ENCODE peak calls at places on chromosome 2, in four cellular contexts. I, M, W and T are unnamed samples.

GRCh38 chr2:196487426-196487825 is 152.1 kb upstream of the CCDC150 start:
- DNase-seq in I (no peak), M (no peak), W (no peak), T (no peak)

GRCh38 chr2:60554649-60555065 is 1.2 kb upstream of the BCL11A start:
- DNase-seq in I (no peak), M (peak), W (peak), T (no peak)

GRCh38 chr2:96143848-96144480 is 1.3 kb downstream of the DUSP2 start:
- DNase-seq in I (no peak), M (peak), W (peak), T (peak)

GRCh38 chr2:7378642-7379041 is 461.4 kb downstream of the RNF144A start:
- DNase-seq in I (no peak), M (no peak), W (no peak), T (no peak)

GRCh38 chr2:193332938-193333337 is 1138.2 kb upstream of the TMEFF2 start:
- DNase-seq in I (no peak), M (no peak), W (no peak), T (no peak)

GRCh38 chr2:153235516-153235915 is 243.0 kb downstream of the RPRM start:
- DNase-seq in I (no peak), M (no peak), W (no peak), T (no peak)

GRCh38 chr2:64876137-64876647 is 113.0 kb upstream of the SLC1A4 start:
- DNase-seq in I (peak), M (peak), W (peak), T (peak)

GRCh38 chr2:134097740-134098139 is 156.1 kb upstream of the MGAT5 start:
- DNase-seq in I (no peak), M (no peak), W (no peak), T (no peak)

GRCh38 chr2:17615728-17616351 is 75.3 kb downstream of the VSNL1 start:
- DNase-seq in I (peak), M (no peak), W (no peak), T (no peak)

GRCh38 chr2:144052103-144052502 is 467.8 kb downstream of the ZEB2 start:
- DNase-seq in I (no peak), M (no peak), W (no peak), T (no peak)

GRCh38 chr2:22360735-22361374 is 1024.1 kb upstream of the KLHL29 start:
- DNase-seq in I (no peak), M (peak), W (no peak), T (no peak)

GRCh38 chr2:125559186-125559585 is 1096.8 kb upstream of the GYPC start:
- DNase-seq in I (no peak), M (no peak), W (no peak), T (no peak)

GRCh38 chr2:20999906-21000645 is 43.8 kb downstream of the APOB start:
- DNase-seq in I (no peak), M (no peak), W (no peak), T (no peak)

GRCh38 chr2:110718382-110718781 is 14.0 kb upstream of the ACOXL start:
- DNase-seq in I (no peak), M (no peak), W (no peak), T (no peak)

GRCh38 chr2:235807347-235807746 is 313.5 kb downstream of the AGAP1 start:
- DNase-seq in I (no peak), M (peak), W (peak), T (peak)

GRCh38 chr2:151363709-151364108 is 6.3 kb downstream of the TNFAIP6 start:
- DNase-seq in I (no peak), M (no peak), W (no peak), T (no peak)

GRCh38 chr2:236073246-236073645 is 94.9 kb downstream of the GBX2 start:
- DNase-seq in I (no peak), M (peak), W (no peak), T (no peak)

GRCh38 chr2:108193251-108193650 is 46.5 kb upstream of the SULT1C3 start:
- DNase-seq in I (no peak), M (no peak), W (no peak), T (no peak)

GRCh38 chr2:161077367-161078210 is 82.6 kb upstream of the TANK start:
- DNase-seq in I (peak), M (no peak), W (no peak), T (no peak)

GRCh38 chr2:28300921-28301341 is 91.7 kb upstream of the FOSL2 start:
- DNase-seq in I (peak), M (no peak), W (no peak), T (no peak)

GRCh38 chr2:58727977-58728656 is 487.0 kb upstream of the FANCL start:
- DNase-seq in I (no peak), M (no peak), W (no peak), T (no peak)

GRCh38 chr2:105803337-105803736 is 58.6 kb downstream of the NCK2 start:
- DNase-seq in I (no peak), M (no peak), W (no peak), T (no peak)

GRCh38 chr2:118062048-118062447 is 26.2 kb upstream of the INSIG2 start:
- DNase-seq in I (no peak), M (no peak), W (no peak), T (no peak)

GRCh38 chr2:62281661-62282060 is 85.7 kb downstream of the B3GNT2 start:
- DNase-seq in I (no peak), M (no peak), W (no peak), T (no peak)

GRCh38 chr2:23777857-23778256 is 149.1 kb downstream of the ATAD2B start:
- DNase-seq in I (no peak), M (no peak), W (no peak), T (no peak)

DNA sequence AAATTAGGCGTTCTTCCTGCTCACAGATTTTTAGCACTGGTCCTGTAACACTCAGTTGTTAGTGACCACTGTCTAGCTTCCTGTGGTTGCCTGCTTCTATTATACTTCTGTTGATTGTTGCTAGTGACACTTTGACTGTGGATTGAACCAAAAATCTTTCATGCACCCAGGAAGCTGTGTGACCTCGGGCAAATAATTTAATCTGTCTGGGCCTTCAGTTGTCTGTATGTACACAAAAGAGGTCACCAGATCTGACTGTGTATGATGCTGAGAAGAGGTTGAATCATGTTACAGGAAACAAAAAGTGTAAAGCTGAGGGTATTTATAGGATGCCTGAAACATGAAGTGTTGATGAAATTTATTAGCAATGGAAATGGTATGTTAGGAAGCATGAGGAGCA is 12.7 kb downstream of the ICOS start:
- DNase-seq in I (peak), M (no peak), W (no peak), T (no peak)
- H4K5ac ChIP-seq in I (no peak), M (no peak), W (no peak), T (no peak)

GRCh38 chr2:44462934-44463849 is 101.4 kb downstream of the CAMKMT start:
- DNase-seq in I (no peak), M (peak), W (no peak), T (peak)
- H3K27ac ChIP-seq in I (no peak), M (no peak), W (peak), T (peak)

GRCh38 chr2:238149841-238150572 is 8.8 kb upstream of the ERFE start:
- DNase-seq in I (no peak), M (no peak), W (no peak), T (no peak)
- H4K5ac ChIP-seq in I (no peak), M (no peak), W (no peak), T (no peak)

DNA sequence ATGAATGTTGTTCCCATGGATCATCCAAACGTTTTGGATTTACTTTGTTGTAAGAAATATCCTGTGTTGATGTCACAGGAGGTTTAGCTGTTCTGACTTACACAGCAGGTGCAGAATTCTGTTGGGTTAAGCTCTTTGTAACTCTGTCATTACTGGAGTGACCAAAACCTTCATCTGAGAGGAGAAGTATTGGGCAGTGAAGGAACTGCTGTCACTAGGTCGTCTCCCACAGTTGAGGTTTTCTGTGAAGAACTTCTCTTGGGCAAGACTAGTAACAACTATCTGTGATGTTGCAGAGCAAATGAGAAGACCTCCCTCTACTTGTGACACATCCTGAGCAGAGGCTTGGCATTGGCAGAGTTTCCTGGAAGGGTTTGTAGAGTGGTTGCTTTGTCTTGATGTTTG is 2.9 kb downstream of the SPTBN1 start:
- DNase-seq in I (peak), M (no peak), W (no peak), T (no peak)
- H3K27ac ChIP-seq in I (no peak), M (no peak), W (no peak), T (no peak)

GRCh38 chr2:191666241-191666640 is 11.7 kb upstream of the NABP1 start:
- DNase-seq in I (no peak), M (no peak), W (no peak), T (no peak)

GRCh38 chr2:191670787-191671186 is 7.1 kb upstream of the NABP1 start:
- DNase-seq in I (no peak), M (no peak), W (no peak), T (no peak)

GRCh38 chr2:191665286-191665685 is 12.7 kb upstream of the NABP1 start:
- DNase-seq in I (peak), M (no peak), W (no peak), T (no peak)

GRCh38 chr2:191666733-191667132 is 11.2 kb upstream of the NABP1 start:
- DNase-seq in I (peak), M (peak), W (no peak), T (no peak)

DNA sequence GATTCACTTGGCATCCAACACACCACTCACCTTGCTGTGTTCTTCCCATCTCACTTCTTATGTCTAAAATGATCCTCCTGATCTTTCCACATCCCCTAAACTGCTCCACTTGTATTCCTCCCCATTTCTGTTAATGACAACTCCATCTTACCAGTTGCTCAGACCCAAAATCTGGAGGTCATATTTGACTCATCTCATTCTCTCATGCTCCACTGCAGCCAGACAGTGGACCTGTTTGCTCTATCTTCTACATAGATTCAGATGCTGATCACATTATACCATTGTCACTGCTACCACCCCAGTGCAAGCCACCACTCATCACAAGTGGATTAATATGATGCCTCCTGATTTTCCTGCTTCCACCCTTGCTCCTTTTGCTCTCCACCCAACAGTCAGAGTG is 7.9 kb upstream of the NABP1 start:
- DNase-seq in I (no peak), M (no peak), W (no peak), T (no peak)
- H4K5ac ChIP-seq in I (no peak), M (no peak), W (no peak), T (no peak)

DNA sequence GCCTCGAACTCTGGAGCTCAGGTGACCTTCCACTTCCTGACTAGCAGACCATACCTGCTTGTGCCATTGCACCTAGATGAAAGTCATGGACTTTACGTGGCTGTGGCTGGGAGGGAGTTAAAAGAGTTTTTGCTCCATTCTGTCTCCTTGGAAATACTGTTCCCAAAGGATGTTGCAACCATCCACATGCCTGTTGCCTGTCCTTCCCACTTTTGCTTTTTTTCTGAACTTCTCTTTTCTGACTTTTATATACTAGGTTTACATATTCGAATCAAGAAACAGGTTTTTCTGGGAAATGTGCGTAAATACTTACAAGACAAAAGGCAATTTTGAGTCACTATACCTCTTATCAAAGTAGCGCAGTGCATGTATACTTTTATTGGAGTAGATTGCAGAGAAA is 244.8 kb downstream of the PRKCE start:
- DNase-seq in I (no peak), M (no peak), W (no peak), T (no peak)
- H3K27ac ChIP-seq in I (no peak), M (no peak), W (no peak), T (no peak)

GRCh38 chr2:255195-255594 is 8.6 kb downstream of the SH3YL1 start:
- DNase-seq in I (no peak), M (no peak), W (no peak), T (no peak)
- H4K5ac ChIP-seq in I (no peak), M (no peak), W (no peak), T (no peak)

DNA sequence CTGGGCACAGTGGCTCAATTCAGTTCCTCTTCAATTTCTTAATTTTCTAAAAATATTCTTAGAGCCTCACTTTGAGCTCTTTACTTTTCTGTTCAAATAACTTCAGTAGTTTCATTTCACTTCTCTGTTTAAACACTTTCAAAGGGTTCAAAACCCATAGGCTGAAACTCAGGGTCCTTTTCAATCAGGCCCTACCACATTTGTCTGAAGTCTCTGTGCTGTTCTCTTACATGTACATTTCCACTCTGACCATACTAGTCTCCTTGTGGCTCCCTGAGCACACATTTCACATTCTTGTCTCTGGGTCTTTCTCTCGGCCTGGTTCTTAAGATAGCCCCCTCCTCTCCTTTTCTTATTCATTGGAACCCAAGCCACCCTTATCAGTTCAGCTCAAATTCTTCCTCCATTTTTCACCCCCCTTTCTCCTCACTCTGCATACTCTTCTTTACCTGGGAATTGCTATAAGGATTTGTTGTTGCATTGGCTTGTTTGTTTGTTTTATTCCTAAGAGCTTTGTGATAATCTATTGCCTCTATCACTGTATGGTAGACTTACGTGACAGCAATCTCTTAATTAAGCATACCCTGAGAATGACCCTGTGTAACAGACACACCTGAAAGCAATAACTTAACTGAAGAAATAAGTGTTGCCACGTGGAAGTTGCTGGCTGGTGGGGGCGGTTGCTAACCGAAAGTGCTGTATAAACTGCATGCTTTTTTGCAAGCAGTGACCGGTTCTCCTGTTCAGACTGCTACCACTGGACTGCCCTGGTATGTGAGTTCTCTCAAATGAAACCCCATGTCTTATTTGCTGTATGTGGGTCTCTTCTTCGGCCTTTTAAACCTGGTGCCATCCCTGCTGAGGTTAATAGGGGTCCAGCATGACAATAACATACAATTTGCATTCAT is 27.7 kb upstream of the ACADL start:
- DNase-seq in I (no peak), M (peak), W (no peak), T (no peak)
- H3K27ac ChIP-seq in I (no peak), M (no peak), W (no peak), T (no peak)